ENCODE peak calls at places on chromosomes 13 and 19, in four cellular contexts. One of them, this sample, is unnamed.

GRCh38 chr13:74891610-74892009 is 590.4 kb downstream of the TBC1D4 start:
- DNase-seq in astrocyte of the spinal cord: peak
- DNase-seq in neural progenitor cell: no peak
- DNase-seq in GM23338: no peak
- DNase-seq in this sample: no peak

GRCh38 chr13:102091231-102091630 is 310.6 kb downstream of the FGF14 start:
- DNase-seq in astrocyte of the spinal cord: peak
- DNase-seq in GM23338: peak
- DNase-seq in neural progenitor cell: peak
- DNase-seq in this sample: no peak

GRCh38 chr19:13894552-13894951 is 11.4 kb downstream of the BRME1 start:
- DNase-seq in neural progenitor cell: no peak
- DNase-seq in astrocyte of the spinal cord: no peak
- DNase-seq in GM23338: no peak
- DNase-seq in this sample: no peak

GRCh38 chr13:94251801-94252200 is 227.7 kb downstream of the DCT start:
- DNase-seq in GM23338: no peak
- DNase-seq in neural progenitor cell: no peak
- DNase-seq in astrocyte of the spinal cord: peak
- DNase-seq in this sample: peak

GRCh38 chr13:44726214-44726613 is 150.1 kb upstream of the TSC22D1 start:
- DNase-seq in GM23338: no peak
- DNase-seq in neural progenitor cell: no peak
- DNase-seq in astrocyte of the spinal cord: no peak
- DNase-seq in this sample: no peak

GRCh38 chr13:34522818-34523217 is 419.3 kb upstream of the NBEA start:
- DNase-seq in neural progenitor cell: no peak
- DNase-seq in GM23338: no peak
- DNase-seq in astrocyte of the spinal cord: peak
- DNase-seq in this sample: no peak

GRCh38 chr19:45569619-45570421 is 14.8 kb downstream of the OPA3 start:
- DNase-seq in astrocyte of the spinal cord: peak
- DNase-seq in neural progenitor cell: peak
- DNase-seq in GM23338: peak
- DNase-seq in this sample: no peak

GRCh38 chr13:34376483-34376882 is 558.5 kb downstream of the RFC3 start:
- DNase-seq in GM23338: peak
- DNase-seq in astrocyte of the spinal cord: no peak
- DNase-seq in neural progenitor cell: no peak
- DNase-seq in this sample: no peak

GRCh38 chr13:73073050-73073449 is 14.2 kb downstream of the KLF5 start:
- DNase-seq in astrocyte of the spinal cord: no peak
- DNase-seq in neural progenitor cell: no peak
- DNase-seq in GM23338: no peak
- DNase-seq in this sample: no peak

GRCh38 chr13:50692396-50692915 is 151.0 kb downstream of the DLEU7 start:
- DNase-seq in neural progenitor cell: no peak
- DNase-seq in astrocyte of the spinal cord: no peak
- DNase-seq in GM23338: no peak
- DNase-seq in this sample: no peak

GRCh38 chr19:49758292-49758691 is 4.8 kb downstream of the TSKS start:
- DNase-seq in neural progenitor cell: no peak
- DNase-seq in astrocyte of the spinal cord: peak
- DNase-seq in GM23338: no peak
- DNase-seq in this sample: peak

GRCh38 chr13:25973085-25973484 is 78.7 kb downstream of the SHISA2 start:
- DNase-seq in astrocyte of the spinal cord: no peak
- DNase-seq in neural progenitor cell: peak
- DNase-seq in GM23338: peak
- DNase-seq in this sample: no peak

GRCh38 chr19:53897459-53897858 is 11.6 kb upstream of the CACNG7 start:
- DNase-seq in astrocyte of the spinal cord: no peak
- DNase-seq in neural progenitor cell: no peak
- DNase-seq in GM23338: no peak
- DNase-seq in this sample: no peak

DNA sequence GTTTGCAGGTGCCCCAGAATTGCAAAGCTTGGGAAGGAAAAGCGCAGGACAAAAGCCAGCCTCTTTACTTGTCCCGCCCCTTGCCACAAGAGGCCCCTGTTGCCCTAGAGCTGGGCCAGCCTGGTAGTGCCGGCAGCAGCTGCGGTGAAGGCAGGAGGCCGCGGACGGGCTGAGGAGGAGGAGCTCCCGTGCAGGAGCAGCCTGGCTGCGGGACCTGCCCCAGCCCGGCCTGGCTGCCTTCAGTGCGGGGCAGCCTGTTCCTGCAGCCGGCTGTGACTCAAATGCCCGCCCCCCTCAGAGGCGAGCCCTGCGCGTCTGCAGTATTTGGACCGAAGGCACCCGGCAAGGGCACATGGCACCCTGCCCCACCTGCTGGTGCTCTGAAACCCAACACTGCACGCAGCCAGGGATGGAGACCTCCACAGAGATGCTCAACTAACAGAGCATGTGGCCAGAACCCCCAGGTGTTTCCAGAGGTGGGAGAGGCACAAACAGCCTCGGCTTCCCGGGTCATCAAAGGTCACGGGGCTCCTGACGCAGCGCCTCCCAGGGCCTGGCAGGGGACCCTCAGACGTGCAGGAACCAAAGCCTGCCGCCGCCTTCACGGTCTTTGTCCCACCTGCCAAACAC is 29.7 kb downstream of the NAXD start:
- DNase-seq in neural progenitor cell: peak
- DNase-seq in GM23338: peak
- DNase-seq in astrocyte of the spinal cord: peak
- DNase-seq in this sample: no peak
- TF ChIP-seq CTCF in neural progenitor cell: peak
- TF ChIP-seq CTCF in GM23338: peak
- TF ChIP-seq CTCF in astrocyte of the spinal cord: peak
- TF ChIP-seq CTCF in this sample: peak

GRCh38 chr19:4303778-4304508 is 455 bp upstream of the FSD1 start:
- DNase-seq in astrocyte of the spinal cord: no peak
- DNase-seq in neural progenitor cell: no peak
- DNase-seq in GM23338: no peak
- DNase-seq in this sample: no peak
- H3K4me3 ChIP-seq in astrocyte of the spinal cord: peak
- H3K4me3 ChIP-seq in neural progenitor cell: peak
- H3K4me3 ChIP-seq in GM23338: peak
- H3K4me3 ChIP-seq in this sample: peak

GRCh38 chr13:28820099-28821051 is at the start of gene MTUS2:
- DNase-seq in neural progenitor cell: peak
- DNase-seq in astrocyte of the spinal cord: no peak
- DNase-seq in GM23338: peak
- DNase-seq in this sample: no peak

GRCh38 chr13:28822161-28822560 is 2.0 kb downstream of the MTUS2 start:
- DNase-seq in neural progenitor cell: no peak
- DNase-seq in astrocyte of the spinal cord: no peak
- DNase-seq in GM23338: no peak
- DNase-seq in this sample: no peak

GRCh38 chr13:28819046-28819747 is 942 bp upstream of the MTUS2 start:
- DNase-seq in astrocyte of the spinal cord: peak
- DNase-seq in GM23338: peak
- DNase-seq in neural progenitor cell: peak
- DNase-seq in this sample: no peak

GRCh38 chr13:28817204-28817603 is 2.9 kb upstream of the MTUS2 start:
- DNase-seq in GM23338: peak
- DNase-seq in neural progenitor cell: peak
- DNase-seq in astrocyte of the spinal cord: no peak
- DNase-seq in this sample: no peak

GRCh38 chr13:28819748-28820098 is 416 bp upstream of the MTUS2 start:
- DNase-seq in astrocyte of the spinal cord: no peak
- DNase-seq in neural progenitor cell: peak
- DNase-seq in GM23338: peak
- DNase-seq in this sample: no peak
- TF ChIP-seq CTCF in astrocyte of the spinal cord: peak
- TF ChIP-seq CTCF in neural progenitor cell: peak
- TF ChIP-seq CTCF in GM23338: peak
- TF ChIP-seq CTCF in this sample: no peak

DNA sequence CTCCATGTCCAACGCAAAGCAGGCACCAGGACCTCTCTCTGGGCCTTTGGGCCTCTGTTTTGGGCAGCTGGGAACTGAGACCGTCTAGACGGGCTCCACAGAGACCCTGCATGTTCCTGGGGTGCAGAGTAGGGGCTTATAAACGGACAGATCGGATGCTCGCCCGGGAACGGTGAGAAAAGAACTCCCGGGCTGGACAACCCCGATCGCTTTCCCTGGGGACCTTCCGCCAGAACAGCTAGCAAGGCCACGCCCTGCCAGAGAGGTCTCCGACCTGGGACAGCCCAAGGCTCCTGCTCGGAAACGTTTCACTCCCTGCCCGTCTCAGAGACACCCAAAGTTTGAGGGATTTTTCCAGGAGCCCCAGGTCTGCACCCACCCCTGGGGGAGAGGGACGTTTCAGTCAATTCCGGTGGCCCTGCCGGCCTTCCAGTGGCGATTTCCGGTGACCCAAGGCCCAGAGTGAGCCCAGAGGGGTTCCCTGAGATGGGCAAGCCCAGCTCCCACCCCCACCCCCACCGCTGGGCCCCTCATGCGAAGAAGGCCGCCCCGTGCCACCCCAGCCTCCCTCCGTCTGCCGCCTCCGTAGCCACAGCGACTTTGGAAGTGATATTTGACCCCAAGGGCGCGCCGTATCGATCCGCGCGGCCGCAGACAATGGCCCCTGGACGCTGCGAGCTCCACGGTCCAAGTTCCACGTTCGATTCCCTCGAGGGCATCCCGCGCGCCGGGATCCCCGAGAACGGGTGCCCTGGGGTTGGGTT is 1.7 kb downstream of the NR2F6 start:
- DNase-seq in GM23338: peak
- DNase-seq in neural progenitor cell: peak
- DNase-seq in astrocyte of the spinal cord: no peak
- DNase-seq in this sample: no peak
- H3K4me3 ChIP-seq in GM23338: peak
- H3K4me3 ChIP-seq in neural progenitor cell: peak
- H3K4me3 ChIP-seq in astrocyte of the spinal cord: peak
- H3K4me3 ChIP-seq in this sample: peak

This sample was measured in astrocyte of the cerebellum.